ENCODE peak calls at places on chromosomes 1 and 21, in four cellular contexts. One of them, this sample, is unnamed.

GRCh38 chr1:229509576-229509975 is 1.4 kb upstream of the NUP133 start:
- DNase-seq in left ventricle myocardium inferior: no peak
- DNase-seq in NT2/D1: no peak
- DNase-seq in tibial nerve: no peak
- DNase-seq in this sample: no peak

GRCh38 chr1:194618101-194618500 is 1431.7 kb upstream of the B3GALT2 start:
- DNase-seq in NT2/D1: no peak
- DNase-seq in tibial nerve: no peak
- DNase-seq in left ventricle myocardium inferior: no peak
- DNase-seq in this sample: no peak

GRCh38 chr21:32320726-32321125 is 22.1 kb downstream of the MRAP start:
- DNase-seq in NT2/D1: no peak
- DNase-seq in left ventricle myocardium inferior: no peak
- DNase-seq in tibial nerve: no peak
- DNase-seq in this sample: no peak

GRCh38 chr21:42306366-42307035 is 8.7 kb downstream of the TFF3 start:
- DNase-seq in left ventricle myocardium inferior: no peak
- DNase-seq in tibial nerve: no peak
- DNase-seq in NT2/D1: no peak
- DNase-seq in this sample: no peak

GRCh38 chr1:200699871-200700270 is 30.2 kb upstream of the DDX59 start:
- DNase-seq in NT2/D1: peak
- DNase-seq in tibial nerve: no peak
- DNase-seq in left ventricle myocardium inferior: no peak
- DNase-seq in this sample: no peak

GRCh38 chr1:36755313-36756230 is 272.9 kb upstream of the CSF3R start:
- DNase-seq in left ventricle myocardium inferior: no peak
- DNase-seq in tibial nerve: no peak
- DNase-seq in NT2/D1: no peak
- DNase-seq in this sample: no peak

GRCh38 chr1:39922139-39922757 is 20.5 kb upstream of the MYCL start:
- DNase-seq in left ventricle myocardium inferior: no peak
- DNase-seq in NT2/D1: peak
- DNase-seq in tibial nerve: no peak
- DNase-seq in this sample: no peak

GRCh38 chr1:119003413-119004128 is 15.4 kb upstream of the TBX15 start:
- DNase-seq in tibial nerve: no peak
- DNase-seq in left ventricle myocardium inferior: no peak
- DNase-seq in NT2/D1: no peak
- DNase-seq in this sample: no peak

GRCh38 chr1:169712309-169712631 is 850 bp upstream of the SELL start:
- DNase-seq in tibial nerve: no peak
- DNase-seq in NT2/D1: no peak
- DNase-seq in left ventricle myocardium inferior: no peak
- DNase-seq in this sample: no peak

GRCh38 chr1:27520651-27521050 is 30.7 kb upstream of the WASF2 start:
- DNase-seq in left ventricle myocardium inferior: peak
- DNase-seq in NT2/D1: no peak
- DNase-seq in tibial nerve: no peak
- DNase-seq in this sample: no peak

GRCh38 chr1:53956308-53957168 is 10.4 kb downstream of the LRRC42 start:
- DNase-seq in left ventricle myocardium inferior: no peak
- DNase-seq in tibial nerve: no peak
- DNase-seq in NT2/D1: no peak
- DNase-seq in this sample: no peak

GRCh38 chr1:86998727-86999126 is 84.3 kb downstream of the HS2ST1 start:
- DNase-seq in NT2/D1: no peak
- DNase-seq in left ventricle myocardium inferior: no peak
- DNase-seq in tibial nerve: no peak
- DNase-seq in this sample: no peak

GRCh38 chr1:99122039-99122438 is 117.4 kb upstream of the PLPPR5 start:
- DNase-seq in left ventricle myocardium inferior: no peak
- DNase-seq in NT2/D1: no peak
- DNase-seq in tibial nerve: no peak
- DNase-seq in this sample: no peak

GRCh38 chr1:46394108-46394871 is at the start of gene FAAH:
- DNase-seq in tibial nerve: no peak
- DNase-seq in left ventricle myocardium inferior: peak
- DNase-seq in NT2/D1: peak
- DNase-seq in this sample: peak

GRCh38 chr1:1428174-1428573 is 7.1 kb upstream of the ANKRD65 start:
- DNase-seq in NT2/D1: no peak
- DNase-seq in tibial nerve: no peak
- DNase-seq in left ventricle myocardium inferior: no peak
- DNase-seq in this sample: no peak

GRCh38 chr1:154970631-154971340 is at the start of gene SHC1:
- DNase-seq in tibial nerve: peak
- DNase-seq in left ventricle myocardium inferior: peak
- DNase-seq in NT2/D1: peak
- DNase-seq in this sample: peak

GRCh38 chr1:207853372-207853757 is 57.6 kb downstream of the CD34 start:
- DNase-seq in tibial nerve: no peak
- DNase-seq in left ventricle myocardium inferior: no peak
- DNase-seq in NT2/D1: no peak
- DNase-seq in this sample: no peak

GRCh38 chr1:93021539-93022134 is 57.4 kb upstream of the MTF2 start:
- DNase-seq in NT2/D1: no peak
- DNase-seq in left ventricle myocardium inferior: no peak
- DNase-seq in tibial nerve: no peak
- DNase-seq in this sample: no peak

GRCh38 chr1:17155257-17155895 is 36.1 kb upstream of the PADI2 start:
- DNase-seq in tibial nerve: no peak
- DNase-seq in NT2/D1: no peak
- DNase-seq in left ventricle myocardium inferior: no peak
- DNase-seq in this sample: no peak

GRCh38 chr1:6170742-6171201 is 9.3 kb downstream of the CHD5 start:
- DNase-seq in NT2/D1: no peak
- DNase-seq in tibial nerve: no peak
- DNase-seq in left ventricle myocardium inferior: no peak
- DNase-seq in this sample: no peak

GRCh38 chr1:56434659-56435202 is 144.6 kb downstream of the PLPP3 start:
- DNase-seq in tibial nerve: no peak
- DNase-seq in left ventricle myocardium inferior: no peak
- DNase-seq in NT2/D1: no peak
- DNase-seq in this sample: no peak

GRCh38 chr1:78607944-78608343 is 12.3 kb upstream of the IFI44L start:
- DNase-seq in tibial nerve: no peak
- DNase-seq in left ventricle myocardium inferior: no peak
- DNase-seq in NT2/D1: no peak
- DNase-seq in this sample: no peak

GRCh38 chr21:39344848-39345247 is 4.0 kb downstream of the HMGN1 start:
- DNase-seq in left ventricle myocardium inferior: no peak
- DNase-seq in NT2/D1: no peak
- DNase-seq in tibial nerve: no peak
- DNase-seq in this sample: no peak

GRCh38 chr1:156740307-156740678 is 595 bp downstream of the MRPL24 start:
- DNase-seq in NT2/D1: no peak
- DNase-seq in left ventricle myocardium inferior: no peak
- DNase-seq in tibial nerve: no peak
- DNase-seq in this sample: no peak

GRCh38 chr1:100187912-100188311 is 9.9 kb upstream of the LRRC39 start:
- DNase-seq in tibial nerve: no peak
- DNase-seq in NT2/D1: no peak
- DNase-seq in left ventricle myocardium inferior: peak
- DNase-seq in this sample: peak

GRCh38 chr1:246008256-246008901 is 498.7 kb downstream of the SMYD3 start:
- DNase-seq in left ventricle myocardium inferior: no peak
- DNase-seq in tibial nerve: no peak
- DNase-seq in NT2/D1: no peak
- DNase-seq in this sample: no peak
- H3K4me3 ChIP-seq in left ventricle myocardium inferior: no peak
- H3K4me3 ChIP-seq in tibial nerve: no peak
- H3K4me3 ChIP-seq in NT2/D1: no peak
- H3K4me3 ChIP-seq in this sample: no peak

DNA sequence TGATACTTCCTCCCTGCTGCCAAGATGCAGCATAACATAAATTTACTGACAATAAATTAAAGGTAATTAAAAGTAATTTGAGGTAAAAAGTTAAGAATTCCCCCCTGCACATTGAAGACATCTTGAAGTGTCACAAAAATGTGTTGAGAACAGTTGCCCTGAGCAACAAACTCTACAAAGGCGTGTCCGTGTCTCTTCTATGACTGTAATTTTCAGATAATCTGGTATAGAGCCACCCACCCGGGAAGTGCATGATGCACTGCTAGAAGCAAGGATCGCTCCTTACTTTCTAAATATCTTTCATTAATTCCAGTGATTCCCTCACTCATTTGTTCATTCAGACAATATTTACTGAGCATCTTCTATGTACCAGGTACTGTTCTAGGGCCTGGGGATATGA is 11.0 kb upstream of the CASQ1 start:
- DNase-seq in left ventricle myocardium inferior: no peak
- DNase-seq in tibial nerve: no peak
- DNase-seq in NT2/D1: no peak
- DNase-seq in this sample: no peak
- H3K4me3 ChIP-seq in left ventricle myocardium inferior: no peak
- H3K4me3 ChIP-seq in tibial nerve: no peak
- H3K4me3 ChIP-seq in NT2/D1: no peak
- H3K4me3 ChIP-seq in this sample: no peak

DNA sequence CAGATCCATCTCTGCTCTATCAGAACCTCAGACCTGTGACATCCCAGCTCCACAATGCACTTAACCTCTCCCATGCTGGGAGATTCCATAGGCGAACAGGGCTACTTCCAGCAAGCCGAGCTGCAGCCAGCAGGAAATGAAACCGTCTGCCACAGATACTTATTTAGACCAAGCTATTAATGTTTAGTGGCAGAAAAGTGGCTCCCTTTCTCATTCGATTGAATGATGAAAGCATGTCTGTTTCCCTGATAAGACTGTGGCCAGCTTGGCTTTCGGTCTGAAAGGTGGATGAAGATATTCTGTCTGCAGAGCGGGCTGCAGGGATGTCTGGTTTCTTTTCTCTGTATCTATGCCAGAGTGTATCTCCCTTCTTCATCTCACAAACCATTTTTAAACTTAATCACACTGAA is 146.4 kb downstream of the GREM2 start:
- DNase-seq in NT2/D1: peak
- DNase-seq in tibial nerve: no peak
- DNase-seq in left ventricle myocardium inferior: no peak
- DNase-seq in this sample: no peak
- H3K4me3 ChIP-seq in NT2/D1: no peak
- H3K4me3 ChIP-seq in tibial nerve: no peak
- H3K4me3 ChIP-seq in left ventricle myocardium inferior: no peak
- H3K4me3 ChIP-seq in this sample: no peak

DNA sequence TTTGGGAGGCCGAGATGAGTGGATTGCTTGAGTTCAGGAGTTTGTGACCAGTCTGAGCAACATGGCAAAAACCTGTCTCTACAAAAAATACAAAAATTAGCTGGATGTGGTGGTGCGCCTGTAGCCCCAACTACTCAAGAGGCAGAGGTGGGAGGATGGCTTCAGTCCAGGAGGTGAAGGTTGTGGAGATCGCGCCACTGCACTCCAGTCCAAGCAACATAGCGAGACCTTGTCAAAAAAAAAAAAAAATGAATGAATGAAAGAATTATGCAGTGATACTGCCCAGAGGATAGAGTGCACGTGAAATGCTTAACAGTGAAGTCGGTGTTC is 429 bp upstream of the DPH2 start:
- DNase-seq in left ventricle myocardium inferior: no peak
- DNase-seq in NT2/D1: no peak
- DNase-seq in tibial nerve: no peak
- DNase-seq in this sample: no peak
- H3K4me3 ChIP-seq in left ventricle myocardium inferior: peak
- H3K4me3 ChIP-seq in NT2/D1: no peak
- H3K4me3 ChIP-seq in tibial nerve: peak
- H3K4me3 ChIP-seq in this sample: peak

DNA sequence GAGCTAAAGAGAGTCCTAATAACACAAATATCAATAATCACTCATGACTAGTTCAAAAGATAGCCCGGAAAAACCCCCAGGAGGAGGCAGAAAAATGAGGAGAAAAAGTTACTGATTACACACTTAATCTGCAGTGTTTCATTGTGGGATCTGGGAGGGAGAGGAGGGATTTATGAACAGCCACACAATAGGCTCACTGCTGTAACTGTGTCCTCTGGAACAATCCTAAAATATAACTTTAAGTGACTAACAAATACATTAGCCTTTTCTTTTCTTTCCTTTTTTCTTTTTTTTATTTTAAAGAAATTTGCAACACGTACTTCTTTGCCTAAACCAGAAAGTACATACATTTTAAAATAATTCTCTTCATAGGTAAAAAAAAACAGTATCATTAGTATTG is 106.3 kb upstream of the LBR start:
- DNase-seq in left ventricle myocardium inferior: no peak
- DNase-seq in NT2/D1: no peak
- DNase-seq in tibial nerve: no peak
- DNase-seq in this sample: no peak
- H3K4me3 ChIP-seq in left ventricle myocardium inferior: no peak
- H3K4me3 ChIP-seq in NT2/D1: no peak
- H3K4me3 ChIP-seq in tibial nerve: no peak
- H3K4me3 ChIP-seq in this sample: no peak

This sample was measured in uterus.